ENCODE peak calls at places on chromosomes 11 and 22, in five cellular contexts. G is cardiac septum, X is HuH-7.5, P is AG09309, Q is EL. C is an unnamed sample.

GRCh38 chr11:31799036-31799793 is 11.9 kb downstream of the PAX6 start:
- DNase-seq in G (no peak), X (no peak), P (no peak), Q (no peak), C (no peak)

GRCh38 chr11:64607381-64608259 is 16.6 kb downstream of the SLC22A12 start:
- DNase-seq in G (no peak), X (no peak), P (no peak), Q (peak), C (no peak)

GRCh38 chr11:1757861-1758610 is 5.7 kb downstream of the CTSD start:
- DNase-seq in G (peak), X (no peak), P (no peak), Q (no peak), C (no peak)

GRCh38 chr11:45919276-45919675 is 1.6 kb upstream of the PEX16 start:
- DNase-seq in G (no peak), X (no peak), P (no peak), Q (no peak), C (no peak)

GRCh38 chr11:2806351-2807058 is 79.1 kb downstream of the CDKN1C start:
- DNase-seq in G (peak), X (no peak), P (no peak), Q (no peak), C (no peak)

GRCh38 chr11:133206313-133207005 is 325.8 kb downstream of the OPCML start:
- DNase-seq in G (no peak), X (no peak), P (no peak), Q (no peak), C (no peak)

GRCh38 chr22:20316844-20317401 is 2.9 kb downstream of the DGCR6L start:
- DNase-seq in G (no peak), X (no peak), P (no peak), Q (no peak), C (no peak)

GRCh38 chr11:61115498-61116224 is 13.4 kb downstream of the CD5 start:
- DNase-seq in G (no peak), X (no peak), P (no peak), Q (no peak), C (no peak)

GRCh38 chr11:125257185-125257584 is 92.6 kb downstream of the PKNOX2 start:
- DNase-seq in G (no peak), X (no peak), P (no peak), Q (no peak), C (no peak)

GRCh38 chr11:42244376-42244775 is 784.9 kb upstream of the LRRC4C start:
- DNase-seq in G (no peak), X (no peak), P (no peak), Q (no peak), C (no peak)

GRCh38 chr11:19972091-19972490 is 188.2 kb downstream of the DBX1 start:
- DNase-seq in G (no peak), X (no peak), P (no peak), Q (no peak), C (no peak)

GRCh38 chr11:9693801-9694553 is 30.1 kb downstream of the SWAP70 start:
- DNase-seq in G (no peak), X (no peak), P (no peak), Q (no peak), C (no peak)

GRCh38 chr11:101446238-101446637 is 137.6 kb downstream of the TRPC6 start:
- DNase-seq in G (no peak), X (no peak), P (peak), Q (peak), C (no peak)

GRCh38 chr11:86790867-86791849 is 9.2 kb upstream of the PRSS23 start:
- DNase-seq in G (no peak), X (no peak), P (no peak), Q (no peak), C (no peak)

GRCh38 chr11:122733301-122733686 is 77.8 kb downstream of the UBASH3B start:
- DNase-seq in G (no peak), X (no peak), P (no peak), Q (no peak), C (peak)

GRCh38 chr11:1049431-1049891 is 12.9 kb upstream of the MUC6 start:
- DNase-seq in G (peak), X (no peak), P (no peak), Q (no peak), C (no peak)

GRCh38 chr11:26726960-26727359 is 5.1 kb upstream of the SLC5A12 start:
- DNase-seq in G (no peak), X (no peak), P (no peak), Q (no peak), C (no peak)

GRCh38 chr11:13970986-13971385 is 8.5 kb downstream of the SPON1 start:
- DNase-seq in G (no peak), X (no peak), P (no peak), Q (peak), C (no peak)

GRCh38 chr11:115504279-115505158 is at the start of gene CADM1:
- DNase-seq in G (peak), X (peak), P (peak), Q (peak), C (peak)

GRCh38 chr22:27669798-27670599 is 131.6 kb downstream of the MN1 start:
- DNase-seq in G (no peak), X (no peak), P (no peak), Q (no peak), C (no peak)

GRCh38 chr11:43830928-43831440 is 49.6 kb upstream of the ALKBH3 start:
- DNase-seq in G (no peak), X (no peak), P (peak), Q (peak), C (peak)

GRCh38 chr11:65491614-65492386 is 7.0 kb upstream of the MALAT1 start:
- DNase-seq in G (peak), X (no peak), P (peak), Q (peak), C (no peak)

GRCh38 chr22:21736084-21736642 is 569 bp upstream of the YPEL1 start:
- DNase-seq in G (no peak), X (no peak), P (no peak), Q (no peak), C (no peak)

C was measured in pulmonary artery endothelial cell.